ENCODE peak calls at places on chromosomes 7 and 10, in nine cellular contexts. One of them, this sample, is unnamed.
A peak's percentile ranks its signal among the peaks of the same experiment; 100 is the strongest.

GRCh38 chr10:48523820-48524758 is 80.8 kb downstream of the ARHGAP22 start:
- DNase-seq in epithelial cell of esophagus: peak; percentile 11
- DNase-seq in cardiac fibroblast: peak; percentile 31
- DNase-seq in RKO: no peak
- DNase-seq in H54: peak; percentile 64
- DNase-seq in astrocyte of the hippocampus: peak; percentile 64
- DNase-seq in neuronal stem cell: peak; percentile 31
- DNase-seq in NCI-H187: no peak
- DNase-seq in endothelial cell: peak; percentile 55
- DNase-seq in this sample: peak; percentile 57

GRCh38 chr7:42244828-42245227 is 7.8 kb upstream of the GLI3 start:
- DNase-seq in epithelial cell of esophagus: peak; percentile 75
- DNase-seq in cardiac fibroblast: peak; percentile 84
- DNase-seq in RKO: no peak
- DNase-seq in H54: no peak
- DNase-seq in astrocyte of the hippocampus: peak; percentile 36
- DNase-seq in neuronal stem cell: no peak
- DNase-seq in NCI-H187: no peak
- DNase-seq in endothelial cell: no peak
- DNase-seq in this sample: no peak

GRCh38 chr7:1248459-1249131 is 15.9 kb downstream of the UNCX start:
- DNase-seq in epithelial cell of esophagus: no peak
- DNase-seq in cardiac fibroblast: no peak
- DNase-seq in RKO: no peak
- DNase-seq in H54: peak; percentile 86
- DNase-seq in astrocyte of the hippocampus: no peak
- DNase-seq in neuronal stem cell: no peak
- DNase-seq in NCI-H187: no peak
- DNase-seq in endothelial cell: no peak
- DNase-seq in this sample: no peak

GRCh38 chr7:100825760-100826545 is 1.4 kb downstream of the EPHB4 start:
- DNase-seq in epithelial cell of esophagus: peak; percentile 50
- DNase-seq in cardiac fibroblast: peak; percentile 60
- DNase-seq in RKO: peak; percentile 84
- DNase-seq in H54: no peak
- DNase-seq in astrocyte of the hippocampus: peak; percentile 68
- DNase-seq in neuronal stem cell: no peak
- DNase-seq in NCI-H187: no peak
- DNase-seq in endothelial cell: no peak
- DNase-seq in this sample: peak; percentile 55

GRCh38 chr10:52215745-52216361 is 98.2 kb upstream of the DKK1 start:
- DNase-seq in epithelial cell of esophagus: peak; percentile 75
- DNase-seq in cardiac fibroblast: peak; percentile 82
- DNase-seq in RKO: peak; percentile 66
- DNase-seq in H54: no peak
- DNase-seq in astrocyte of the hippocampus: peak; percentile 75
- DNase-seq in neuronal stem cell: peak; percentile 62
- DNase-seq in NCI-H187: no peak
- DNase-seq in endothelial cell: peak; percentile 59
- DNase-seq in this sample: peak; percentile 76

GRCh38 chr7:21916629-21917028 is 29.1 kb downstream of the CDCA7L start:
- DNase-seq in epithelial cell of esophagus: no peak
- DNase-seq in cardiac fibroblast: no peak
- DNase-seq in RKO: no peak
- DNase-seq in H54: no peak
- DNase-seq in astrocyte of the hippocampus: no peak
- DNase-seq in neuronal stem cell: no peak
- DNase-seq in NCI-H187: no peak
- DNase-seq in endothelial cell: no peak
- DNase-seq in this sample: no peak

GRCh38 chr10:5938291-5938690 is 39.1 kb downstream of the IL15RA start:
- DNase-seq in epithelial cell of esophagus: no peak
- DNase-seq in cardiac fibroblast: no peak
- DNase-seq in RKO: no peak
- DNase-seq in H54: no peak
- DNase-seq in astrocyte of the hippocampus: no peak
- DNase-seq in neuronal stem cell: no peak
- DNase-seq in NCI-H187: no peak
- DNase-seq in endothelial cell: no peak
- DNase-seq in this sample: no peak

GRCh38 chr7:143013897-143014296 is 13.0 kb downstream of the OR9A2 start:
- DNase-seq in epithelial cell of esophagus: peak; percentile 13
- DNase-seq in cardiac fibroblast: peak; percentile 82
- DNase-seq in RKO: peak; percentile 62
- DNase-seq in H54: no peak
- DNase-seq in astrocyte of the hippocampus: peak; percentile 74
- DNase-seq in neuronal stem cell: no peak
- DNase-seq in NCI-H187: no peak
- DNase-seq in endothelial cell: no peak
- DNase-seq in this sample: no peak

GRCh38 chr7:132041108-132041507 is 484.7 kb upstream of the PODXL start:
- DNase-seq in epithelial cell of esophagus: no peak
- DNase-seq in cardiac fibroblast: no peak
- DNase-seq in RKO: no peak
- DNase-seq in H54: no peak
- DNase-seq in astrocyte of the hippocampus: no peak
- DNase-seq in neuronal stem cell: no peak
- DNase-seq in NCI-H187: no peak
- DNase-seq in endothelial cell: no peak
- DNase-seq in this sample: no peak

GRCh38 chr10:61998937-61999336 is 97.4 kb downstream of the ARID5B start:
- DNase-seq in epithelial cell of esophagus: no peak
- DNase-seq in cardiac fibroblast: no peak
- DNase-seq in RKO: no peak
- DNase-seq in H54: no peak
- DNase-seq in astrocyte of the hippocampus: no peak
- DNase-seq in neuronal stem cell: no peak
- DNase-seq in NCI-H187: no peak
- DNase-seq in endothelial cell: no peak
- DNase-seq in this sample: no peak

GRCh38 chr7:139515266-139515665 is 8.2 kb upstream of the CLEC2L start:
- DNase-seq in epithelial cell of esophagus: no peak
- DNase-seq in cardiac fibroblast: no peak
- DNase-seq in RKO: no peak
- DNase-seq in H54: no peak
- DNase-seq in astrocyte of the hippocampus: no peak
- DNase-seq in neuronal stem cell: no peak
- DNase-seq in NCI-H187: no peak
- DNase-seq in endothelial cell: no peak
- DNase-seq in this sample: no peak

GRCh38 chr10:64091889-64092288 is 570.7 kb downstream of the REEP3 start:
- DNase-seq in epithelial cell of esophagus: peak; percentile 6
- DNase-seq in cardiac fibroblast: no peak
- DNase-seq in RKO: peak; percentile 29
- DNase-seq in H54: no peak
- DNase-seq in astrocyte of the hippocampus: peak; percentile 27
- DNase-seq in neuronal stem cell: no peak
- DNase-seq in NCI-H187: no peak
- DNase-seq in endothelial cell: no peak
- DNase-seq in this sample: peak; percentile 48

This sample was measured in Caco-2.